ENCODE peak calls at places on chromosome 10, in nine cellular contexts. One of them, this sample, is unnamed.

GRCh38 chr10:32953277-32953927 is 4.6 kb downstream of the ITGB1 start:
- DNase-seq in NCI-H774: no peak
- DNase-seq in ACHN: no peak
- DNase-seq in heart right ventricle: no peak
- DNase-seq in pancreas: no peak
- DNase-seq in upper lobe of right lung: no peak
- DNase-seq in aorta: no peak
- DNase-seq in GM12891: no peak
- DNase-seq in M059J: no peak
- DNase-seq in this sample: no peak

GRCh38 chr10:110003524-110003885 is 4.3 kb upstream of the ADD3 start:
- DNase-seq in NCI-H774: no peak
- DNase-seq in ACHN: no peak
- DNase-seq in heart right ventricle: no peak
- DNase-seq in pancreas: no peak
- DNase-seq in upper lobe of right lung: no peak
- DNase-seq in aorta: no peak
- DNase-seq in GM12891: no peak
- DNase-seq in M059J: no peak
- DNase-seq in this sample: no peak

GRCh38 chr10:133475821-133476640 is 22.3 kb downstream of the SCART1 start:
- DNase-seq in NCI-H774: no peak
- DNase-seq in ACHN: no peak
- DNase-seq in heart right ventricle: no peak
- DNase-seq in pancreas: no peak
- DNase-seq in upper lobe of right lung: no peak
- DNase-seq in aorta: no peak
- DNase-seq in GM12891: no peak
- DNase-seq in M059J: peak
- DNase-seq in this sample: no peak

GRCh38 chr10:61618388-61618961 is 44.3 kb upstream of the CABCOCO1 start:
- DNase-seq in NCI-H774: no peak
- DNase-seq in ACHN: no peak
- DNase-seq in heart right ventricle: no peak
- DNase-seq in pancreas: no peak
- DNase-seq in upper lobe of right lung: no peak
- DNase-seq in aorta: no peak
- DNase-seq in GM12891: no peak
- DNase-seq in M059J: no peak
- DNase-seq in this sample: no peak

GRCh38 chr10:62852961-62853702 is 37.0 kb upstream of the EGR2 start:
- DNase-seq in NCI-H774: no peak
- DNase-seq in ACHN: no peak
- DNase-seq in heart right ventricle: no peak
- DNase-seq in pancreas: no peak
- DNase-seq in upper lobe of right lung: no peak
- DNase-seq in aorta: no peak
- DNase-seq in GM12891: no peak
- DNase-seq in M059J: no peak
- DNase-seq in this sample: peak

GRCh38 chr10:24771943-24772747 is 48.5 kb upstream of the ARHGAP21 start:
- DNase-seq in NCI-H774: no peak
- DNase-seq in ACHN: no peak
- DNase-seq in heart right ventricle: no peak
- DNase-seq in pancreas: no peak
- DNase-seq in upper lobe of right lung: no peak
- DNase-seq in aorta: no peak
- DNase-seq in GM12891: no peak
- DNase-seq in M059J: no peak
- DNase-seq in this sample: no peak

GRCh38 chr10:91247360-91248111 is 27.1 kb downstream of the PCGF5 start:
- DNase-seq in NCI-H774: no peak
- DNase-seq in ACHN: no peak
- DNase-seq in heart right ventricle: no peak
- DNase-seq in pancreas: no peak
- DNase-seq in upper lobe of right lung: no peak
- DNase-seq in aorta: peak
- DNase-seq in GM12891: no peak
- DNase-seq in M059J: no peak
- DNase-seq in this sample: no peak

GRCh38 chr10:117768333-117769045 is 225.9 kb downstream of the EMX2 start:
- DNase-seq in NCI-H774: no peak
- DNase-seq in ACHN: no peak
- DNase-seq in heart right ventricle: no peak
- DNase-seq in pancreas: no peak
- DNase-seq in upper lobe of right lung: no peak
- DNase-seq in aorta: no peak
- DNase-seq in GM12891: no peak
- DNase-seq in M059J: no peak
- DNase-seq in this sample: no peak

GRCh38 chr10:114322344-114322743 is 82.0 kb downstream of the AFAP1L2 start:
- DNase-seq in NCI-H774: no peak
- DNase-seq in ACHN: no peak
- DNase-seq in heart right ventricle: no peak
- DNase-seq in pancreas: no peak
- DNase-seq in upper lobe of right lung: no peak
- DNase-seq in aorta: no peak
- DNase-seq in GM12891: no peak
- DNase-seq in M059J: no peak
- DNase-seq in this sample: no peak

GRCh38 chr10:60351191-60351853 is 38.4 kb downstream of the ANK3 start:
- DNase-seq in NCI-H774: no peak
- DNase-seq in ACHN: no peak
- DNase-seq in heart right ventricle: no peak
- DNase-seq in pancreas: no peak
- DNase-seq in upper lobe of right lung: no peak
- DNase-seq in aorta: no peak
- DNase-seq in GM12891: no peak
- DNase-seq in M059J: no peak
- DNase-seq in this sample: no peak

GRCh38 chr10:131569851-131570715 is 258.6 kb upstream of the TCERG1L start:
- DNase-seq in NCI-H774: no peak
- DNase-seq in ACHN: no peak
- DNase-seq in heart right ventricle: no peak
- DNase-seq in pancreas: no peak
- DNase-seq in upper lobe of right lung: no peak
- DNase-seq in aorta: no peak
- DNase-seq in GM12891: no peak
- DNase-seq in M059J: no peak
- DNase-seq in this sample: no peak

GRCh38 chr10:61803269-61803668 is 98.2 kb upstream of the ARID5B start:
- DNase-seq in NCI-H774: no peak
- DNase-seq in ACHN: no peak
- DNase-seq in heart right ventricle: no peak
- DNase-seq in pancreas: no peak
- DNase-seq in upper lobe of right lung: no peak
- DNase-seq in aorta: no peak
- DNase-seq in GM12891: no peak
- DNase-seq in M059J: no peak
- DNase-seq in this sample: no peak

GRCh38 chr10:119549247-119549999 is 6.9 kb upstream of the RGS10 start:
- DNase-seq in NCI-H774: no peak
- DNase-seq in ACHN: no peak
- DNase-seq in heart right ventricle: no peak
- DNase-seq in pancreas: no peak
- DNase-seq in upper lobe of right lung: no peak
- DNase-seq in aorta: no peak
- DNase-seq in GM12891: no peak
- DNase-seq in M059J: no peak
- DNase-seq in this sample: no peak

GRCh38 chr10:131911451-131911850 is 10.6 kb downstream of the PPP2R2D start:
- DNase-seq in NCI-H774: no peak
- DNase-seq in ACHN: no peak
- DNase-seq in heart right ventricle: no peak
- DNase-seq in pancreas: no peak
- DNase-seq in upper lobe of right lung: no peak
- DNase-seq in aorta: no peak
- DNase-seq in GM12891: no peak
- DNase-seq in M059J: no peak
- DNase-seq in this sample: no peak

GRCh38 chr10:119917777-119918176 is 25.2 kb downstream of the SEC23IP start:
- DNase-seq in NCI-H774: no peak
- DNase-seq in ACHN: peak
- DNase-seq in heart right ventricle: no peak
- DNase-seq in pancreas: no peak
- DNase-seq in upper lobe of right lung: no peak
- DNase-seq in aorta: no peak
- DNase-seq in GM12891: no peak
- DNase-seq in M059J: peak
- DNase-seq in this sample: no peak

GRCh38 chr10:62763155-62763554 is 41.4 kb upstream of the ADO start:
- DNase-seq in NCI-H774: no peak
- DNase-seq in ACHN: no peak
- DNase-seq in heart right ventricle: peak
- DNase-seq in pancreas: no peak
- DNase-seq in upper lobe of right lung: no peak
- DNase-seq in aorta: no peak
- DNase-seq in GM12891: no peak
- DNase-seq in M059J: no peak
- DNase-seq in this sample: no peak

GRCh38 chr10:117892681-117893220 is 154.0 kb downstream of the RAB11FIP2 start:
- DNase-seq in NCI-H774: no peak
- DNase-seq in ACHN: no peak
- DNase-seq in heart right ventricle: no peak
- DNase-seq in pancreas: no peak
- DNase-seq in upper lobe of right lung: no peak
- DNase-seq in aorta: no peak
- DNase-seq in GM12891: no peak
- DNase-seq in M059J: no peak
- DNase-seq in this sample: no peak

GRCh38 chr10:71052708-71053107 is 159.7 kb upstream of the UNC5B start:
- DNase-seq in NCI-H774: no peak
- DNase-seq in ACHN: no peak
- DNase-seq in heart right ventricle: no peak
- DNase-seq in pancreas: no peak
- DNase-seq in upper lobe of right lung: no peak
- DNase-seq in aorta: no peak
- DNase-seq in GM12891: no peak
- DNase-seq in M059J: no peak
- DNase-seq in this sample: no peak

GRCh38 chr10:77501152-77501845 is 136.3 kb downstream of the KCNMA1 start:
- DNase-seq in NCI-H774: no peak
- DNase-seq in ACHN: peak
- DNase-seq in heart right ventricle: no peak
- DNase-seq in pancreas: no peak
- DNase-seq in upper lobe of right lung: no peak
- DNase-seq in aorta: peak
- DNase-seq in GM12891: no peak
- DNase-seq in M059J: peak
- DNase-seq in this sample: no peak

GRCh38 chr10:88932539-88933256 is 19.9 kb downstream of the ACTA2 start:
- DNase-seq in NCI-H774: peak
- DNase-seq in ACHN: peak
- DNase-seq in heart right ventricle: no peak
- DNase-seq in pancreas: no peak
- DNase-seq in upper lobe of right lung: no peak
- DNase-seq in aorta: peak
- DNase-seq in GM12891: no peak
- DNase-seq in M059J: peak
- DNase-seq in this sample: peak

GRCh38 chr10:13158401-13158800 is 3.0 kb upstream of the MCM10 start:
- DNase-seq in NCI-H774: no peak
- DNase-seq in ACHN: no peak
- DNase-seq in heart right ventricle: peak
- DNase-seq in pancreas: no peak
- DNase-seq in upper lobe of right lung: no peak
- DNase-seq in aorta: no peak
- DNase-seq in GM12891: no peak
- DNase-seq in M059J: no peak
- DNase-seq in this sample: no peak

GRCh38 chr10:132526676-132527075 is 10.9 kb upstream of the INPP5A start:
- DNase-seq in NCI-H774: no peak
- DNase-seq in ACHN: peak
- DNase-seq in heart right ventricle: no peak
- DNase-seq in pancreas: peak
- DNase-seq in upper lobe of right lung: no peak
- DNase-seq in aorta: peak
- DNase-seq in GM12891: no peak
- DNase-seq in M059J: peak
- DNase-seq in this sample: no peak

GRCh38 chr10:132657127-132657706 is 119.6 kb downstream of the INPP5A start:
- DNase-seq in NCI-H774: no peak
- DNase-seq in ACHN: no peak
- DNase-seq in heart right ventricle: no peak
- DNase-seq in pancreas: peak
- DNase-seq in upper lobe of right lung: no peak
- DNase-seq in aorta: no peak
- DNase-seq in GM12891: no peak
- DNase-seq in M059J: no peak
- DNase-seq in this sample: no peak

GRCh38 chr10:62093863-62094291 is 174.8 kb downstream of the RTKN2 start:
- DNase-seq in NCI-H774: no peak
- DNase-seq in ACHN: peak
- DNase-seq in heart right ventricle: no peak
- DNase-seq in pancreas: no peak
- DNase-seq in upper lobe of right lung: no peak
- DNase-seq in aorta: no peak
- DNase-seq in GM12891: no peak
- DNase-seq in M059J: peak
- DNase-seq in this sample: no peak

This sample was measured in GM12864.